ENCODE peak calls at places on chromosomes 11 and 22, in seven cellular contexts. V is AG09309; Q is EL; C is KG1; K is H4; I is activated CD4-positive, alpha-beta T cell treated with anti-CD3 and anti-CD28 coated beads for 24 hours; L is GM12865. Z is an unnamed sample.

GRCh38 chr11:2390871-2391662 is 9.5 kb upstream of the TSSC4 start:
- DNase-seq in C (no peak), V (peak), L (no peak), Q (peak), I (no peak), K (no peak), Z (no peak)

GRCh38 chr11:79312591-79313267 is 128.1 kb downstream of the TENM4 start:
- DNase-seq in I (no peak), C (no peak), Q (no peak), L (no peak), V (peak), K (no peak), Z (no peak)

GRCh38 chr11:119470316-119471266 is 47.6 kb upstream of the THY1 start:
- DNase-seq in C (no peak), V (peak), I (no peak), L (no peak), K (peak), Q (peak), Z (no peak)

GRCh38 chr22:49768511-49768910 is 59.2 kb downstream of the BRD1 start:
- DNase-seq in L (no peak), C (no peak), Q (no peak), V (no peak), I (no peak), K (no peak), Z (no peak)

GRCh38 chr22:37045958-37046357 is 5.6 kb upstream of the KCTD17 start:
- DNase-seq in V (no peak), Q (peak), K (peak), L (peak), C (no peak), I (no peak), Z (no peak)

GRCh38 chr11:34053161-34053686 is 1.7 kb downstream of the CAPRIN1 start:
- DNase-seq in I (peak), L (peak), K (peak), Q (peak), C (peak), V (no peak), Z (no peak)

GRCh38 chr11:95703059-95703458 is 86.5 kb downstream of the FAM76B start:
- DNase-seq in L (peak), Q (no peak), K (no peak), I (no peak), C (no peak), V (no peak), Z (no peak)

GRCh38 chr11:73249304-73249703 is 22.8 kb upstream of the P2RY6 start:
- DNase-seq in V (no peak), L (peak), I (no peak), C (no peak), Q (no peak), K (no peak), Z (no peak)

GRCh38 chr11:45147871-45148270 is 1.4 kb downstream of the PRDM11 start:
- DNase-seq in K (no peak), L (no peak), Q (no peak), C (no peak), I (no peak), V (no peak), Z (no peak)

GRCh38 chr11:59204736-59205135 is 8.0 kb downstream of the MPEG1 start:
- DNase-seq in Q (peak), K (no peak), C (no peak), V (no peak), I (no peak), L (no peak), Z (no peak)

GRCh38 chr22:17738386-17739128 is 35.7 kb downstream of the BID start:
- DNase-seq in Q (no peak), K (no peak), I (no peak), C (no peak), L (no peak), V (no peak), Z (no peak)

GRCh38 chr22:30041475-30041874 is 38.8 kb upstream of the HORMAD2 start:
- DNase-seq in V (no peak), C (no peak), L (no peak), K (no peak), I (no peak), Q (no peak), Z (no peak)

GRCh38 chr22:25076281-25076680 is 123.4 kb upstream of the CRYBB3 start:
- DNase-seq in I (no peak), V (no peak), L (peak), C (no peak), Q (no peak), K (no peak), Z (no peak)